ENCODE peak calls at places on chromosomes 5 and 9, in ten cellular contexts. One of them, this sample, is unnamed.

GRCh38 chr5:134114886-134115805 is 665 bp downstream of the TCF7 start:
- DNase-seq in fibroblast of pulmonary artery: no peak
- DNase-seq in mucosa of descending colon: peak
- DNase-seq in upper lobe of right lung: peak
- DNase-seq in transverse colon: peak
- DNase-seq in lower leg skin: no peak
- DNase-seq in stomach: peak
- DNase-seq in BJ: no peak
- DNase-seq in IMR-90: no peak
- DNase-seq in GM12865: no peak
- DNase-seq in this sample: peak

GRCh38 chr9:10649076-10649475 is 36.3 kb upstream of the PTPRD start:
- DNase-seq in upper lobe of right lung: no peak
- DNase-seq in lower leg skin: no peak
- DNase-seq in BJ: no peak
- DNase-seq in IMR-90: no peak
- DNase-seq in stomach: no peak
- DNase-seq in transverse colon: no peak
- DNase-seq in fibroblast of pulmonary artery: peak
- DNase-seq in mucosa of descending colon: no peak
- DNase-seq in GM12865: no peak
- DNase-seq in this sample: no peak

GRCh38 chr5:142644127-142644526 is 41.8 kb downstream of the FGF1 start:
- DNase-seq in lower leg skin: no peak
- DNase-seq in upper lobe of right lung: no peak
- DNase-seq in mucosa of descending colon: no peak
- DNase-seq in IMR-90: peak
- DNase-seq in fibroblast of pulmonary artery: no peak
- DNase-seq in transverse colon: no peak
- DNase-seq in stomach: no peak
- DNase-seq in GM12865: no peak
- DNase-seq in BJ: no peak
- DNase-seq in this sample: no peak

GRCh38 chr5:142003266-142003800 is 9.5 kb downstream of the GNPDA1 start:
- DNase-seq in GM12865: no peak
- DNase-seq in BJ: no peak
- DNase-seq in fibroblast of pulmonary artery: no peak
- DNase-seq in upper lobe of right lung: no peak
- DNase-seq in transverse colon: no peak
- DNase-seq in lower leg skin: no peak
- DNase-seq in IMR-90: no peak
- DNase-seq in stomach: no peak
- DNase-seq in mucosa of descending colon: no peak
- DNase-seq in this sample: no peak

GRCh38 chr5:12323637-12324229 is 419.5 kb upstream of the CTNND2 start:
- DNase-seq in mucosa of descending colon: no peak
- DNase-seq in upper lobe of right lung: no peak
- DNase-seq in BJ: no peak
- DNase-seq in lower leg skin: no peak
- DNase-seq in IMR-90: no peak
- DNase-seq in stomach: no peak
- DNase-seq in transverse colon: no peak
- DNase-seq in fibroblast of pulmonary artery: no peak
- DNase-seq in GM12865: no peak
- DNase-seq in this sample: no peak

GRCh38 chr5:169874626-169875025 is 105.7 kb downstream of the INSYN2B start:
- DNase-seq in stomach: no peak
- DNase-seq in GM12865: no peak
- DNase-seq in BJ: no peak
- DNase-seq in IMR-90: no peak
- DNase-seq in fibroblast of pulmonary artery: no peak
- DNase-seq in transverse colon: no peak
- DNase-seq in upper lobe of right lung: no peak
- DNase-seq in lower leg skin: no peak
- DNase-seq in mucosa of descending colon: no peak
- DNase-seq in this sample: no peak

GRCh38 chr5:139064613-139065012 is 133.6 kb downstream of the SIL1 start:
- DNase-seq in lower leg skin: no peak
- DNase-seq in upper lobe of right lung: no peak
- DNase-seq in BJ: no peak
- DNase-seq in fibroblast of pulmonary artery: no peak
- DNase-seq in GM12865: no peak
- DNase-seq in mucosa of descending colon: no peak
- DNase-seq in IMR-90: no peak
- DNase-seq in transverse colon: no peak
- DNase-seq in stomach: peak
- DNase-seq in this sample: no peak

GRCh38 chr5:96972599-96973334 is 36.9 kb downstream of the LNPEP start:
- DNase-seq in transverse colon: no peak
- DNase-seq in GM12865: no peak
- DNase-seq in upper lobe of right lung: no peak
- DNase-seq in lower leg skin: no peak
- DNase-seq in fibroblast of pulmonary artery: no peak
- DNase-seq in stomach: no peak
- DNase-seq in BJ: no peak
- DNase-seq in mucosa of descending colon: no peak
- DNase-seq in IMR-90: no peak
- DNase-seq in this sample: no peak

GRCh38 chr9:72509635-72510034 is 11.8 kb upstream of the TMC1 start:
- DNase-seq in IMR-90: peak
- DNase-seq in upper lobe of right lung: no peak
- DNase-seq in BJ: no peak
- DNase-seq in fibroblast of pulmonary artery: peak
- DNase-seq in lower leg skin: no peak
- DNase-seq in stomach: no peak
- DNase-seq in GM12865: peak
- DNase-seq in transverse colon: no peak
- DNase-seq in mucosa of descending colon: no peak
- DNase-seq in this sample: no peak

DNA sequence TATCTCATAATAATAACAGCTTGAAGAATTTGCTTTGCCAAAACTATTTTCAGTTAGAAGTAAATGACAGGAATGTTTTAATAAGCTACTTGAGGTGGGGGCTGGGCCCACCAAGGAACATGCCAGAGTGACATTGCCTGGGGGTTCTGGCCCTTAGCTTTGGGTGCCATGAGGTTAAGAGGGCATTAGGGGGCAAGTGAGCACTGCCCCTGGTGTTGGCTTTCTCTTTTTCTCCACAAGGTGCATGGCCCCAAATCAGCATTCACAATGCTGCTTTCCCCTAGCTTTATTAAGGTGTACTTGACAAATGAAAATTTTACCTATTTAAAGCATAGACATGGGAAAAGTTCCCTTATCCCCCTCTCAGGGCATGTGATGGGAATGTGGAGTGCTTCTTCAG is 305.4 kb downstream of the TENT4A start:
- DNase-seq in lower leg skin: no peak
- DNase-seq in transverse colon: no peak
- DNase-seq in stomach: no peak
- DNase-seq in IMR-90: no peak
- DNase-seq in fibroblast of pulmonary artery: no peak
- DNase-seq in GM12865: no peak
- DNase-seq in BJ: no peak
- DNase-seq in mucosa of descending colon: no peak
- DNase-seq in upper lobe of right lung: no peak
- DNase-seq in this sample: no peak
- TF ChIP-seq CTCF in lower leg skin: no peak
- TF ChIP-seq CTCF in transverse colon: no peak
- TF ChIP-seq CTCF in stomach: no peak
- TF ChIP-seq CTCF in IMR-90: no peak
- TF ChIP-seq CTCF in fibroblast of pulmonary artery: no peak
- TF ChIP-seq CTCF in GM12865: no peak
- TF ChIP-seq CTCF in BJ: no peak
- TF ChIP-seq CTCF in mucosa of descending colon: no peak
- TF ChIP-seq CTCF in upper lobe of right lung: no peak
- TF ChIP-seq CTCF in this sample: no peak

GRCh38 chr9:35756743-35757526 is 2.9 kb upstream of the MSMP start:
- DNase-seq in GM12865: peak
- DNase-seq in upper lobe of right lung: peak
- DNase-seq in IMR-90: no peak
- DNase-seq in lower leg skin: no peak
- DNase-seq in mucosa of descending colon: peak
- DNase-seq in BJ: no peak
- DNase-seq in transverse colon: peak
- DNase-seq in fibroblast of pulmonary artery: no peak
- DNase-seq in stomach: peak
- DNase-seq in this sample: peak
- TF ChIP-seq CTCF in GM12865: no peak
- TF ChIP-seq CTCF in upper lobe of right lung: no peak
- TF ChIP-seq CTCF in IMR-90: no peak
- TF ChIP-seq CTCF in lower leg skin: no peak
- TF ChIP-seq CTCF in mucosa of descending colon: no peak
- TF ChIP-seq CTCF in BJ: no peak
- TF ChIP-seq CTCF in transverse colon: no peak
- TF ChIP-seq CTCF in fibroblast of pulmonary artery: no peak
- TF ChIP-seq CTCF in stomach: no peak
- TF ChIP-seq CTCF in this sample: peak

GRCh38 chr5:171596391-171596878 is 177.0 kb downstream of the FGF18 start:
- DNase-seq in lower leg skin: no peak
- DNase-seq in fibroblast of pulmonary artery: peak
- DNase-seq in GM12865: no peak
- DNase-seq in BJ: peak
- DNase-seq in IMR-90: peak
- DNase-seq in mucosa of descending colon: no peak
- DNase-seq in transverse colon: no peak
- DNase-seq in upper lobe of right lung: peak
- DNase-seq in stomach: no peak
- DNase-seq in this sample: no peak
- TF ChIP-seq CTCF in lower leg skin: no peak
- TF ChIP-seq CTCF in fibroblast of pulmonary artery: no peak
- TF ChIP-seq CTCF in GM12865: no peak
- TF ChIP-seq CTCF in BJ: no peak
- TF ChIP-seq CTCF in IMR-90: peak
- TF ChIP-seq CTCF in mucosa of descending colon: no peak
- TF ChIP-seq CTCF in transverse colon: no peak
- TF ChIP-seq CTCF in upper lobe of right lung: peak
- TF ChIP-seq CTCF in stomach: no peak
- TF ChIP-seq CTCF in this sample: no peak

GRCh38 chr9:76198336-76198735 is 195.9 kb downstream of the RFK start:
- DNase-seq in BJ: no peak
- DNase-seq in transverse colon: no peak
- DNase-seq in IMR-90: peak
- DNase-seq in fibroblast of pulmonary artery: peak
- DNase-seq in lower leg skin: no peak
- DNase-seq in GM12865: no peak
- DNase-seq in mucosa of descending colon: no peak
- DNase-seq in stomach: no peak
- DNase-seq in upper lobe of right lung: no peak
- DNase-seq in this sample: no peak

GRCh38 chr9:76194896-76195295 is 199.3 kb downstream of the RFK start:
- DNase-seq in lower leg skin: no peak
- DNase-seq in stomach: no peak
- DNase-seq in fibroblast of pulmonary artery: no peak
- DNase-seq in upper lobe of right lung: no peak
- DNase-seq in IMR-90: peak
- DNase-seq in transverse colon: no peak
- DNase-seq in mucosa of descending colon: no peak
- DNase-seq in GM12865: no peak
- DNase-seq in BJ: no peak
- DNase-seq in this sample: no peak

GRCh38 chr9:76203373-76203772 is 190.9 kb downstream of the RFK start:
- DNase-seq in GM12865: no peak
- DNase-seq in mucosa of descending colon: peak
- DNase-seq in upper lobe of right lung: peak
- DNase-seq in transverse colon: peak
- DNase-seq in lower leg skin: no peak
- DNase-seq in IMR-90: no peak
- DNase-seq in fibroblast of pulmonary artery: peak
- DNase-seq in BJ: no peak
- DNase-seq in stomach: peak
- DNase-seq in this sample: no peak

GRCh38 chr9:76200730-76201129 is 193.5 kb downstream of the RFK start:
- DNase-seq in mucosa of descending colon: no peak
- DNase-seq in transverse colon: no peak
- DNase-seq in GM12865: no peak
- DNase-seq in lower leg skin: no peak
- DNase-seq in upper lobe of right lung: no peak
- DNase-seq in BJ: no peak
- DNase-seq in fibroblast of pulmonary artery: no peak
- DNase-seq in stomach: no peak
- DNase-seq in IMR-90: no peak
- DNase-seq in this sample: no peak

DNA sequence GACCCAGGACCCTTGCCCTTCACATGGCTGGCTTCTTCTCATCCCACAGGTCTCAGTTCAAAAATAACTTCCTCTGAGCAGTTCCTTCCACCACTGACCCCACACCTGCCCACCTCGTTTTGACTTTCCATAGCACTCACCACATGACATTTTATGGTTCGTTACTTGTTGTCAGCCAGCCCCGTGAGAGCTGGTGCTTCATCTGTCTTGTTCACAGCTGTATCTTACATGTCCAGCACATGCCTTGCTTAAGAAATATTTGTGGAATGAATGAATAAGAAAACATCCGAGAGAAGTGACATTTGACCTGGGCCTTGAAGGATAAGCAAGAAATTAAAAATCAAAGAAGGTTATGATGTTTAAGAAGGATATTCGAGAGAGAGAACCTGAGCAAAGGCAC is 193.9 kb downstream of the RFK start:
- DNase-seq in mucosa of descending colon: no peak
- DNase-seq in fibroblast of pulmonary artery: no peak
- DNase-seq in stomach: no peak
- DNase-seq in BJ: no peak
- DNase-seq in IMR-90: peak
- DNase-seq in GM12865: no peak
- DNase-seq in upper lobe of right lung: no peak
- DNase-seq in lower leg skin: no peak
- DNase-seq in transverse colon: no peak
- DNase-seq in this sample: no peak
- TF ChIP-seq CTCF in mucosa of descending colon: no peak
- TF ChIP-seq CTCF in fibroblast of pulmonary artery: no peak
- TF ChIP-seq CTCF in stomach: no peak
- TF ChIP-seq CTCF in BJ: no peak
- TF ChIP-seq CTCF in IMR-90: no peak
- TF ChIP-seq CTCF in GM12865: no peak
- TF ChIP-seq CTCF in upper lobe of right lung: no peak
- TF ChIP-seq CTCF in lower leg skin: no peak
- TF ChIP-seq CTCF in transverse colon: no peak
- TF ChIP-seq CTCF in this sample: no peak

DNA sequence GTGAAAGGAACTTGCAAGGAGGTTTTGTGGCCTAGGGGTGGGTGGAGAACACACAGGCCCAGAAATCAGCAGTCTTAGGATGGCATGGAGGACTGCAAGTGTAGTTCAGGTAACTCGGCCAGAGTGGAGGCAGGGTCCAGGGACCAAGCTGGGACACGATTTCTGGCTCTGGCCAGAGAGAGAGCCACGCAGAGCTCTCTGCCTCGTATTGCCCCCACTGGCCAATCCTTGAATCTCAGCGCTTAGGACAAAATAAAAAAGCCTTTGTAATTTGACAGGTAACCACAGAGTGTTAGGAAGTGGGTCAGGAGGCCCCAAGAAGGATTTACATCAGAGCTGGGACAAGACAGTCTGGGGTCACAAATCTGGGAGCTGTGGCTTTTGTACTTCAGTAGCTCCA is 11.7 kb downstream of the MAP3K1 start:
- DNase-seq in mucosa of descending colon: no peak
- DNase-seq in GM12865: no peak
- DNase-seq in BJ: no peak
- DNase-seq in IMR-90: no peak
- DNase-seq in stomach: no peak
- DNase-seq in lower leg skin: no peak
- DNase-seq in transverse colon: no peak
- DNase-seq in upper lobe of right lung: no peak
- DNase-seq in fibroblast of pulmonary artery: no peak
- DNase-seq in this sample: no peak
- TF ChIP-seq CTCF in mucosa of descending colon: no peak
- TF ChIP-seq CTCF in GM12865: no peak
- TF ChIP-seq CTCF in BJ: no peak
- TF ChIP-seq CTCF in IMR-90: peak
- TF ChIP-seq CTCF in stomach: no peak
- TF ChIP-seq CTCF in lower leg skin: no peak
- TF ChIP-seq CTCF in transverse colon: no peak
- TF ChIP-seq CTCF in upper lobe of right lung: peak
- TF ChIP-seq CTCF in fibroblast of pulmonary artery: peak
- TF ChIP-seq CTCF in this sample: peak